ENCODE peak calls at places on chromosomes 16 and 17, in four cellular contexts. O is A549, A is SK-N-SH, P is HepG2. Z is an unnamed sample.

GRCh38 chr17:66764559-66764958 is 70.4 kb upstream of the CACNG5 start:
- DNase-seq in A (no peak), P (no peak), O (no peak), Z (no peak)

GRCh38 chr17:8628609-8629169 is 1.8 kb downstream of the MYH10 start:
- DNase-seq in P (no peak), O (no peak), A (peak; percentile 43), Z (no peak)

GRCh38 chr17:47145351-47145750 is 43.7 kb downstream of the CDC27 start:
- DNase-seq in P (no peak), A (no peak), O (no peak), Z (no peak)

GRCh38 chr16:5065813-5066212 is at the start of gene C16orf89:
- DNase-seq in A (no peak), O (no peak), P (no peak), Z (no peak)

GRCh38 chr17:82300707-82301270 is 16.6 kb downstream of the CD7 start:
- DNase-seq in P (no peak), A (peak; percentile 97), O (peak; percentile 68), Z (no peak)

GRCh38 chr17:47301831-47302230 is 21.9 kb upstream of the EFCAB13 start:
- DNase-seq in O (no peak), P (no peak), A (no peak), Z (no peak)

GRCh38 chr17:68204736-68205135 is 43.1 kb upstream of the AMZ2 start:
- DNase-seq in P (no peak), O (no peak), A (no peak), Z (no peak)

GRCh38 chr17:20267459-20267842 is 199.9 kb downstream of the LGALS9B start:
- DNase-seq in P (no peak), O (no peak), A (no peak), Z (peak; percentile 4)

GRCh38 chr16:85591381-85591780 is 21.7 kb upstream of the GSE1 start:
- DNase-seq in A (no peak), P (no peak), O (no peak), Z (no peak)

GRCh38 chr17:8382052-8382879 is 727 bp downstream of the RPL26 start:
- DNase-seq in P (no peak), A (no peak), O (no peak), Z (no peak)

GRCh38 chr16:13906426-13907089 is 13.4 kb upstream of the ERCC4 start:
- DNase-seq in P (no peak), A (no peak), O (peak; percentile 26), Z (no peak)

GRCh38 chr17:50883850-50884291 is 17.7 kb upstream of the TOB1 start:
- DNase-seq in A (no peak), O (no peak), P (no peak), Z (no peak)

GRCh38 chr16:89009343-89010209 is 32.6 kb upstream of the CBFA2T3 start:
- DNase-seq in P (no peak), A (no peak), O (no peak), Z (no peak)

GRCh38 chr17:81428521-81428920 is 33.3 kb downstream of the BAHCC1 start:
- DNase-seq in P (no peak), O (no peak), A (no peak), Z (no peak)

GRCh38 chr17:29136998-29137730 is 43.0 kb downstream of the MYO18A start:
- DNase-seq in P (no peak), A (no peak), O (no peak), Z (no peak)

GRCh38 chr17:73048170-73048569 is 44.3 kb downstream of the SLC39A11 start:
- DNase-seq in A (no peak), P (no peak), O (no peak), Z (no peak)

GRCh38 chr16:3999890-4000325 is 116.3 kb downstream of the ADCY9 start:
- DNase-seq in O (no peak), P (no peak), A (no peak), Z (no peak)

GRCh38 chr16:21223787-21224186 is 9.7 kb upstream of the ANKS4B start:
- DNase-seq in A (no peak), P (no peak), O (no peak), Z (no peak)

GRCh38 chr17:9294661-9295210 is 273.4 kb downstream of the NTN1 start:
- DNase-seq in A (no peak), P (no peak), O (no peak), Z (no peak)

GRCh38 chr17:56478836-56479447 is 114.6 kb upstream of the NOG start:
- DNase-seq in P (peak; percentile 41), O (peak; percentile 53), A (peak; percentile 21), Z (no peak)

GRCh38 chr16:88378401-88378800 is 4.4 kb upstream of the ZNF469 start:
- DNase-seq in P (no peak), O (no peak), A (no peak), Z (no peak)

GRCh38 chr16:59236804-59237463 is 502.8 kb upstream of the GOT2 start:
- DNase-seq in A (no peak), O (no peak), P (no peak), Z (no peak)

GRCh38 chr16:88909431-88910210 is 43.2 kb upstream of the PABPN1L start:
- DNase-seq in A (no peak), O (no peak), P (no peak), Z (no peak)

GRCh38 chr17:2634361-2634960 is 41.0 kb downstream of the PAFAH1B1 start:
- DNase-seq in A (no peak), O (peak; percentile 56), P (no peak), Z (no peak)

GRCh38 chr16:86992587-86992986 is 324.6 kb downstream of the C16orf95 start:
- DNase-seq in O (no peak), P (no peak), A (no peak), Z (no peak)

GRCh38 chr17:57256708-57257112 is 387 bp downstream of the MSI2 start:
- DNase-seq in O (peak; percentile 33), P (no peak), A (no peak), Z (no peak)

GRCh38 chr17:41932821-41933389 is 2.5 kb downstream of the ODAD4 start:
- DNase-seq in O (no peak), P (no peak), A (no peak), Z (no peak)

GRCh38 chr17:28725166-28725659 is 820 bp downstream of the TLCD1 start:
- DNase-seq in P (peak; percentile 65), A (no peak), O (peak; percentile 88), Z (no peak)

GRCh38 chr16:69035375-69035774 is 70.1 kb upstream of the HAS3 start:
- DNase-seq in A (no peak), O (no peak), P (no peak), Z (no peak)

GRCh38 chr16:69037373-69038160 is 67.9 kb upstream of the HAS3 start:
- DNase-seq in A (no peak), P (no peak), O (no peak), Z (no peak)

GRCh38 chr16:69039333-69039941 is 66.0 kb upstream of the HAS3 start:
- DNase-seq in O (no peak), A (no peak), P (peak; percentile 72), Z (no peak)

GRCh38 chr16:69036399-69037091 is 68.9 kb upstream of the HAS3 start:
- DNase-seq in A (no peak), O (no peak), P (no peak), Z (no peak)

GRCh38 chr16:69040144-69040909 is 65.1 kb upstream of the HAS3 start:
- DNase-seq in P (peak; percentile 89), A (no peak), O (peak; percentile 47), Z (no peak)
- TF ChIP-seq PBX3 in P (no peak), A (no peak), O (no peak), Z (no peak)

GRCh38 chr17:44942456-44942855 is 5.1 kb downstream of the KIF18B start:
- DNase-seq in A (peak; percentile 10), P (no peak), O (no peak), Z (no peak)

GRCh38 chr17:44952946-44953475 is 5.4 kb upstream of the KIF18B start:
- DNase-seq in P (no peak), O (no peak), A (no peak), Z (no peak)

GRCh38 chr17:44948315-44948795 is 782 bp upstream of the KIF18B start:
- DNase-seq in A (no peak), O (no peak), P (no peak), Z (no peak)

GRCh38 chr17:44941712-44942331 is 5.8 kb downstream of the KIF18B start:
- DNase-seq in A (peak; percentile 32), O (peak; percentile 66), P (no peak), Z (no peak)

DNA sequence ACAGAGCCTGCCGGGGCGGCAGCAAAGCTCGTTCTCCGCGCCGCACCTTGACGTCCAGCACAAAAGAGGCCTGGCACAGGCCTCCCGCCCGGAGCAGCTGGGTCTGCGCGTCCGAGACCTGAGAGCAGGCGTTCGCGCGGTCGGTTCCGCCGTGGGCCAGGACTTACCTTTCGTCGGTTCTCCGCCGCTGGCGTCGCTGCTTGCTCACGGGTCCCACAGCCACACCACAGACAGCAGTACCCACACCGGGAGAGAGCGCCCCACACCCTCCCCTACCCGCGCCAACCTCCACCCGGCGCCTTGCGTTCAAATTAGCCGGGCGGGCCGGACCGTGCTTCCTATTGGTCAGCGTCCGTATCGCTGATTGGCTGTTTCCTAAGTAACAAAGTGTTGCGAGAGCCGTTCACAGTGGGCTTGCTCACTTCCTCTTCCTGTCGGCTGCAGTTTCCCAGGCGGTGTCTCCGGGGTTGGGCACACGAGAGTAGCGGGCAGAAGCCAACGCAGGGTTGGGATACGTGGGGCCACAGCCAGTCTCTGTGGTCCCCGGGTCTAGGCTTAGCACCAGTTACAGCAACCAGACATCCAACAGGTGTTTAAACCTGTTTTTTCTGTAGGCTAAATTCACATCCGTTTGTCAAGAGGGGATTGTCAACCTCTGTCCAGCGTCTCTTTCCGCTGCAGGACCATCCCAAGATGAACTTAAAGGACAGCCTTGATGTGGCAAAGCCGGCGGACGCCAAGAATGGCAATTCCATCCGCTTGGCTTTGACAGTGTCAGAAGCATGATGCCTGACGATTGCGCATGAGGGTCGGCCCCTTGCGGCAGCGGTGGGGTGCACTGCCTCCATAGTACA is at the start of gene KIF18B:
- DNase-seq in P (peak; percentile 97), A (peak; percentile 96), O (peak; percentile 99), Z (peak; percentile 85)
- TF ChIP-seq CTCF in P (peak; percentile 28), A (no peak), O (no peak), Z (no peak)

GRCh38 chr17:49000943-49001342 is 3.8 kb downstream of the IGF2BP1 start:
- DNase-seq in A (no peak), O (no peak), P (no peak), Z (no peak)
- TF ChIP-seq PBX3 in A (no peak), O (no peak), P (no peak), Z (no peak)

GRCh38 chr16:77807-78443 is at the start of gene MPG:
- DNase-seq in P (peak; percentile 60), A (peak; percentile 100), O (peak; percentile 77), Z (no peak)

GRCh38 chr16:78444-79145 is 570 bp downstream of the MPG start:
- DNase-seq in A (no peak), O (no peak), P (no peak), Z (no peak)

GRCh38 chr16:75580-76501 is 2.2 kb upstream of the MPG start:
- DNase-seq in A (peak; percentile 63), O (no peak), P (peak; percentile 82), Z (no peak)

GRCh38 chr16:76535-77272 is 1.3 kb upstream of the MPG start:
- DNase-seq in O (no peak), A (no peak), P (peak; percentile 66), Z (no peak)

DNA sequence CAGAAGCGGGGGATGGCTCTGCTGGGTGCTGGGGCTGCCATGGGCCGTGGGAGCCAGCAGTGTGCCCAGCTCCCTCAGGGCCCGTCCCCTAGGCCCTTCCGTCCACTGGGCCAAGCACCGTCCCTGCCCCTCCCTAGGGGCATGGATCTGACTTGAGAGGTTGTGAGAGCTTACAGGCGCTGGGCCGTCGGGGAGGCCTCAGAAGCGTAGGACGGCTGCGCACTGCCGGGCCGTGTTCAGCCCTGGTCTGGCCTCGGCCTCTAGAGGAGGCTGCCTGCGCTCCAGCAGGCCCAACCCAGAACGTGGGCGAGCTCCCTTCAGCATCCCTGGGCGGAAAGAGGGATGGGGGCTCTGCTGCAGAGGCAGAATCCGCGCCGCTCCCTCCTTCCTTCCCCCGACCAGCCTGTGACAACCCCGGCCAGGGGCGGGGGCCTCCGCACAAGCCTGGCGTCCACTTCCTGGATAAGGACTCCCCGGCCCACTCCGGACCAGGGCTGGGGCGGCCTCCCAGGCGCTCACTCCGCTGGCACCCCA is 685 bp upstream of the MPG start:
- DNase-seq in A (peak; percentile 86), O (peak; percentile 73), P (peak; percentile 29), Z (no peak)
- TF ChIP-seq CTCF in A (no peak), O (no peak), P (no peak), Z (no peak)